ENCODE peak calls at places on chromosomes 7 and 10, in nine cellular contexts. T, I, H, E, G, U, Z, W and D are unnamed samples.

GRCh38 chr10:64430690-64431323 is 909.6 kb downstream of the REEP3 start:
- DNase-seq in T (peak), I (peak), H (peak), E (no peak), G (peak), U (no peak), Z (peak), W (peak), D (peak)

GRCh38 chr7:94838717-94839116 is 68.7 kb upstream of the PPP1R9A start:
- DNase-seq in T (no peak), I (no peak), H (no peak), E (no peak), G (no peak), U (no peak), Z (no peak), W (no peak), D (no peak)

GRCh38 chr10:112746329-112746728 is 203.7 kb upstream of the TCF7L2 start:
- DNase-seq in T (no peak), I (no peak), H (no peak), E (no peak), G (no peak), U (no peak), Z (no peak), W (no peak), D (no peak)

GRCh38 chr7:22801907-22802306 is 20.7 kb downstream of the TOMM7 start:
- DNase-seq in T (no peak), I (peak), H (peak), E (no peak), G (no peak), U (no peak), Z (no peak), W (no peak), D (no peak)

GRCh38 chr7:25034136-25034535 is 54.2 kb upstream of the OSBPL3 start:
- DNase-seq in T (no peak), I (no peak), H (no peak), E (no peak), G (no peak), U (no peak), Z (no peak), W (no peak), D (no peak)

GRCh38 chr10:109968954-109969644 is 38.7 kb upstream of the ADD3 start:
- DNase-seq in T (no peak), I (no peak), H (no peak), E (no peak), G (no peak), U (no peak), Z (no peak), W (no peak), D (no peak)

GRCh38 chr7:127582361-127582760 is 3.0 kb downstream of the GCC1 start:
- DNase-seq in T (no peak), I (no peak), H (no peak), E (no peak), G (no peak), U (no peak), Z (no peak), W (no peak), D (no peak)

GRCh38 chr10:21413268-21413667 is 112.2 kb downstream of the SKIDA1 start:
- DNase-seq in T (no peak), I (no peak), H (no peak), E (no peak), G (no peak), U (no peak), Z (no peak), W (no peak), D (no peak)

GRCh38 chr10:61335359-61335758 is 117.8 kb downstream of the TMEM26 start:
- DNase-seq in T (no peak), I (no peak), H (no peak), E (no peak), G (no peak), U (no peak), Z (no peak), W (no peak), D (no peak)

GRCh38 chr7:11858668-11859302 is 26.8 kb upstream of the THSD7A start:
- DNase-seq in T (peak), I (no peak), H (no peak), E (no peak), G (no peak), U (no peak), Z (no peak), W (no peak), D (no peak)

GRCh38 chr10:88828310-88828709 is 23.3 kb downstream of the ANKRD22 start:
- DNase-seq in T (no peak), I (no peak), H (no peak), E (peak), G (no peak), U (no peak), Z (no peak), W (no peak), D (no peak)

GRCh38 chr7:121521681-121522405 is 125.7 kb upstream of the FAM3C start:
- DNase-seq in T (no peak), I (no peak), H (no peak), E (no peak), G (no peak), U (no peak), Z (no peak), W (no peak), D (no peak)

GRCh38 chr10:90859321-90859751 is 1.5 kb upstream of the HTR7 start:
- DNase-seq in T (peak), I (no peak), H (no peak), E (peak), G (peak), U (no peak), Z (no peak), W (no peak), D (no peak)

GRCh38 chr10:126673565-126673964 is 3.1 kb upstream of the C10orf90 start:
- DNase-seq in T (no peak), I (no peak), H (no peak), E (no peak), G (no peak), U (no peak), Z (no peak), W (no peak), D (no peak)

GRCh38 chr10:105714728-105715127 is 1073.6 kb downstream of the SORCS3 start:
- DNase-seq in T (no peak), I (no peak), H (no peak), E (no peak), G (no peak), U (no peak), Z (no peak), W (no peak), D (no peak)

GRCh38 chr10:23693895-23694294 is 255.0 kb downstream of the OTUD1 start:
- DNase-seq in T (no peak), I (peak), H (peak), E (no peak), G (no peak), U (no peak), Z (peak), W (peak), D (no peak)

GRCh38 chr7:13920053-13920697 is 69.3 kb downstream of the ETV1 start:
- DNase-seq in T (peak), I (peak), H (peak), E (peak), G (peak), U (no peak), Z (peak), W (peak), D (no peak)

GRCh38 chr7:16345979-16346958 is 75.1 kb downstream of the CRPPA start:
- DNase-seq in T (peak), I (peak), H (no peak), E (peak), G (peak), U (peak), Z (no peak), W (no peak), D (no peak)

GRCh38 chr7:49346200-49346899 is 422.0 kb downstream of the CDC14C start:
- DNase-seq in T (no peak), I (no peak), H (no peak), E (no peak), G (no peak), U (no peak), Z (no peak), W (no peak), D (no peak)

GRCh38 chr10:46020871-46021553 is 9.4 kb downstream of the NCOA4 start:
- DNase-seq in T (no peak), I (no peak), H (no peak), E (peak), G (no peak), U (no peak), Z (no peak), W (no peak), D (no peak)

GRCh38 chr10:77419979-77420378 is 217.6 kb downstream of the KCNMA1 start:
- DNase-seq in T (no peak), I (no peak), H (no peak), E (no peak), G (no peak), U (no peak), Z (no peak), W (no peak), D (no peak)

GRCh38 chr10:13518076-13518692 is 10.6 kb downstream of the BEND7 start:
- DNase-seq in T (no peak), I (peak), H (peak), E (no peak), G (no peak), U (no peak), Z (peak), W (no peak), D (no peak)

GRCh38 chr10:31133628-31134302 is 102.1 kb upstream of the ZNF438 start:
- DNase-seq in T (no peak), I (peak), H (peak), E (peak), G (no peak), U (peak), Z (peak), W (peak), D (peak)

GRCh38 chr10:78247821-78248220 is 214.2 kb downstream of the RPS24 start:
- DNase-seq in T (no peak), I (no peak), H (no peak), E (no peak), G (no peak), U (no peak), Z (no peak), W (no peak), D (no peak)

GRCh38 chr7:101436857-101437576 is 74.3 kb downstream of the COL26A1 start:
- DNase-seq in T (peak), I (peak), H (no peak), E (no peak), G (peak), U (no peak), Z (peak), W (peak), D (no peak)

GRCh38 chr7:101441890-101442289 is 79.2 kb downstream of the COL26A1 start:
- DNase-seq in T (no peak), I (no peak), H (no peak), E (no peak), G (no peak), U (no peak), Z (no peak), W (no peak), D (no peak)

DNA sequence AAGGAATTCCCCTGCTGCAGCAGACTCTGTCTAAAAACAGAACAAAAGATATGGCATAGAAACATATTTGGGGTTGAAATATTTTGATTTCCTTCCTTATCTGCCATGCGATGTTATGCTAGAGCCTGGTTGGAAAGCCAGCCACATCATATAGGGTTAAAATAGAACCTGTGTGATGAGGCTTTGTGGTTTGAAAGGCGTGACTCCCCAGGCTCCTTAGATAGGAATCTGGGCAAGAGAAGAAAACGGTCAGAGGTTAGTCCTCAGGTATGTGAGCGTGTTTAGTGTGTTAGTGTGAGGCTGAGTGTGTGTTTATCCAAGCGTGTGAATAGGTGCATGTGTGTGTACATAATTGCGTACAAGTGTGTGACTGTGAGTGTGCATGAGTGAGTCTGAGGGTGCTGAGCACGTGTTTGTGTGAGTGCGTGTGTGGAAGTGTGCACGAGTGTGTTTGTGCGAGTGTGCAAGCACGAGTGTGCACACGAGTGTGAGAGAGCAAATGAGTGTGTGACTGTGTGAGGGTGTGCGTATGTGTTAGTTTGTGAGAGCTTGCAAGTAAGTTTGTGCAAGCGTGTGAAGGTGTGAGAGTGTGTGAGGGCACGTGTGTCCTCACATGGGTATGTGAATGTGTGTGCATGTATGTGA is 79.9 kb downstream of the COL26A1 start:
- DNase-seq in T (peak), I (no peak), H (no peak), E (no peak), G (no peak), U (peak), Z (no peak), W (peak), D (no peak)
- TF ChIP-seq EZH2phosphoT487 in T (no peak), I (no peak), H (no peak), E (no peak), G (no peak), U (no peak), Z (no peak), W (no peak), D (no peak)

GRCh38 chr7:449249-450019 is 70.2 kb downstream of the PDGFA start:
- DNase-seq in T (no peak), I (no peak), H (no peak), E (no peak), G (no peak), U (no peak), Z (no peak), W (no peak), D (no peak)
- H2AFZ ChIP-seq in T (no peak), I (peak), H (no peak), E (no peak), G (no peak), U (no peak), Z (no peak), W (no peak), D (no peak)

DNA sequence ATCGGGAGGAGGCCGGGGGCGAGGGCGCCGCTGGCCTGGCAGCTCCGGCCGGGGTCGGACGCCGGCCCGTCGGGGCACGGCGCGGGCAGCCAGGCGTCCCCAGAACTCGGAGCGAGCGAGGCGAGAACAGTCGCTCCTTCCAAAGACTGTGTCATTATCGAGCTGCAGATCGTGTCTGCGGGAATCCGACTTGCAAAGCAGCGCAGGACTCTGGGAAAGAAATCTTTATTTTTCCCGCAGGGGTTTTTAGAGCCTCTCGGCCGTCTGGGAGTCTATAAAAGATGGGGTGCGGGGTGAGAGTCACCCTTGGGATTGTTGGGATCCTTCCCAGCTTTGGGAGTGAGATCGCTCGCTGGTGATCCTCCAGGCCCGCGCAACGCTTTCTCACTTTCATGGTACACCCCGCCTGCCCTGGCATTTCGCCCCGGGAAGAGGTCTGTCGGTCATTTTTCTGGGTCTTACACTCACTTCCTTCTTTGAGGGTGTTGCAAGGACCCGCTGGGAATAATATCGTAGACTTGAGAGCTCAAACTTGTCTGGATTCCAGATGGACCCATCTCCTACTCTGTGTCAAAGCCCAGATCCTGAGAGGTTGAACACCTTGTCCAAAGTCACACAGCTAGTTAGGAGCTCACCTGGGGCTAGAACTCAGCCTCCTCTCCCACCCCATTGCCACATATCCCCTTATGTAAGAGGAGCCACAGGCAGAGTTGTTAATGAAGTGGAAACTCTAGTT is 1.0 kb downstream of the UBTD1 start:
- DNase-seq in T (peak), I (peak), H (no peak), E (peak), G (no peak), U (no peak), Z (peak), W (peak), D (no peak)
- TF ChIP-seq EZH2phosphoT487 in T (no peak), I (no peak), H (no peak), E (no peak), G (no peak), U (no peak), Z (no peak), W (no peak), D (no peak)

GRCh38 chr7:115748123-115748738 is 282.3 kb downstream of the TFEC start:
- DNase-seq in T (peak), I (peak), H (peak), E (peak), G (peak), U (peak), Z (peak), W (no peak), D (no peak)

GRCh38 chr7:115747174-115747573 is 283.4 kb downstream of the TFEC start:
- DNase-seq in T (no peak), I (no peak), H (no peak), E (no peak), G (no peak), U (peak), Z (no peak), W (no peak), D (no peak)

GRCh38 chr7:115754226-115754625 is 276.3 kb downstream of the TFEC start:
- DNase-seq in T (no peak), I (no peak), H (no peak), E (no peak), G (no peak), U (no peak), Z (no peak), W (no peak), D (no peak)

GRCh38 chr7:115749924-115750323 is 280.6 kb downstream of the TFEC start:
- DNase-seq in T (no peak), I (no peak), H (peak), E (no peak), G (no peak), U (no peak), Z (no peak), W (no peak), D (no peak)
- H2AFZ ChIP-seq in T (no peak), I (peak), H (no peak), E (no peak), G (peak), U (no peak), Z (no peak), W (no peak), D (no peak)

GRCh38 chr10:103764296-103765088 is 90.9 kb downstream of the SH3PXD2A start:
- DNase-seq in T (no peak), I (no peak), H (no peak), E (no peak), G (no peak), U (no peak), Z (no peak), W (no peak), D (no peak)

GRCh38 chr10:103762166-103762565 is 93.2 kb downstream of the SH3PXD2A start:
- DNase-seq in T (no peak), I (no peak), H (no peak), E (no peak), G (no peak), U (no peak), Z (no peak), W (no peak), D (no peak)

GRCh38 chr10:103762924-103763323 is 92.5 kb downstream of the SH3PXD2A start:
- DNase-seq in T (no peak), I (no peak), H (no peak), E (no peak), G (no peak), U (no peak), Z (no peak), W (no peak), D (no peak)

GRCh38 chr10:103765168-103765567 is 90.2 kb downstream of the SH3PXD2A start:
- DNase-seq in T (peak), I (no peak), H (no peak), E (peak), G (no peak), U (no peak), Z (no peak), W (no peak), D (no peak)

DNA sequence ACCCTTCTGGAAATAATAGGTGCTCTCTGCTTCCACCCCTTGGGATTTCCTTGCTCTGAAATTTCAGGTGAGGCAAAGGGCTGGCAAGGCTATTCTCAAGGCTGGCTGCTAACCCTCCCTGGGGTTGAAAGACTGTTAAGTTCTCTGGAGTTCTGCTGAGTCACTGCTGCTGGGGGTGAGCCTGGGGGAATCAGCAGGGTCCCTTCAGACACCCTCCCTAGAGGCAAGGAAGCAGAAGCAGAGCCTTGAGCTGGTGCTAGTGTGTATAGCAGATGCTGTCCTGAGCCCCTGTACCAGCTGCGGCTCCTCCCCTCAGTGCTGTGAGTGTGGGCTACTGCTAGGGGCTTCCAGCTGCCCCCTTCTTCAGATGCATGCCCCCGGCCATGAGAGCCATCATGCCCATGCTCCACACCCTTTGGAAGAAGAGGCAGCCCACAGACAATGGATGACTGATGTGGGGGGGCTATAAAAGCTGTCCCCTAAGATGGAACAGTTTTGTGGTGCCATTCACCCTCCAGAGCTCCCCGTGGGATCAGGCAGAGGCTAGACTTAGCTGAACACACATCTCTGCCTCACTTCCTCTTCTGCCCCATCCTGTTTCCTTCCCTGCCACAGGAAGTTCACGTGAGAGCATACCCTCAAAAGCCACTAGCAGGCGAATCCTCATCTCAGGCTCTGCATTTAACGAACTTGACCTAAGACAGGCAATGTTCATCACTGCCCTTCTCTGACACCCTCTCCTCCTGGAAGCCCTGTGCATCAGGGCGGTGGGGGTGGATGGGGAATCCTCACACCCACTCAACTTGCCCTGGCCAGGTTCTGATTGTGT is 91.8 kb downstream of the SH3PXD2A start:
- DNase-seq in T (no peak), I (no peak), H (no peak), E (peak), G (no peak), U (no peak), Z (no peak), W (no peak), D (peak)
- TF ChIP-seq EZH2phosphoT487 in T (no peak), I (no peak), H (no peak), E (no peak), G (no peak), U (no peak), Z (no peak), W (no peak), D (no peak)